ENCODE peak calls at places on chromosomes 6 and 20, in seven cellular contexts. U, Z, N, E, H, L and S are unnamed samples.

GRCh38 chr20:40294175-40294574 is 394.9 kb downstream of the MAFB start:
- DNase-seq in E (no peak), Z (no peak), L (no peak), H (no peak), N (no peak), U (no peak), S (no peak)

GRCh38 chr20:7741866-7742265 is 198.4 kb downstream of the HAO1 start:
- DNase-seq in H (no peak), E (no peak), Z (no peak), U (no peak), L (no peak), N (no peak), S (no peak)

GRCh38 chr6:113893866-113894265 is 36.7 kb downstream of the MARCKS start:
- DNase-seq in E (no peak), U (no peak), H (no peak), N (no peak), Z (no peak), L (no peak), S (no peak)

GRCh38 chr20:62288535-62289105 is 14.2 kb upstream of the ADRM1 start:
- DNase-seq in E (no peak), U (no peak), L (no peak), H (no peak), Z (no peak), N (no peak), S (no peak)

GRCh38 chr6:27471365-27472115 is 1.4 kb downstream of the ZNF184 start:
- DNase-seq in L (no peak), Z (no peak), E (no peak), H (no peak), U (no peak), N (no peak), S (no peak)

GRCh38 chr6:43847741-43848630 is 78.0 kb downstream of the VEGFA start:
- DNase-seq in L (no peak), U (no peak), Z (no peak), E (no peak), H (no peak), N (no peak), S (no peak)

GRCh38 chr6:159682265-159682664 is 10.8 kb downstream of the SOD2 start:
- DNase-seq in Z (no peak), N (no peak), U (no peak), H (no peak), L (no peak), E (no peak), S (no peak)

GRCh38 chr6:70700922-70701876 is 33.5 kb downstream of the SMAP1 start:
- DNase-seq in Z (no peak), N (no peak), H (no peak), U (no peak), E (no peak), L (no peak), S (no peak)

GRCh38 chr20:50191566-50192363 is 1.1 kb downstream of the CEBPB start:
- DNase-seq in L (no peak), H (peak; percentile 42), E (peak; percentile 69), N (no peak), U (no peak), Z (peak; percentile 85), S (peak; percentile 71)

GRCh38 chr6:30357678-30358339 is 12.9 kb downstream of the RPP21 start:
- DNase-seq in Z (peak; percentile 76), N (peak; percentile 79), E (peak; percentile 51), L (no peak), H (peak; percentile 60), U (peak; percentile 71), S (peak; percentile 70)

GRCh38 chr20:36591854-36592641 is 13.5 kb upstream of the RAB5IF start:
- DNase-seq in Z (peak; percentile 46), L (no peak), U (peak; percentile 22), N (no peak), E (peak; percentile 38), H (peak; percentile 73), S (no peak)

GRCh38 chr20:2042400-2042799 is 48.5 kb upstream of the PDYN start:
- DNase-seq in L (no peak), N (no peak), E (no peak), Z (no peak), U (no peak), H (no peak), S (no peak)

GRCh38 chr20:23289724-23290395 is 60.7 kb upstream of the NXT1 start:
- DNase-seq in Z (no peak), N (no peak), U (no peak), L (no peak), E (no peak), H (no peak), S (no peak)

GRCh38 chr6:141354191-141354950 is 778.4 kb upstream of the GJE1 start:
- DNase-seq in L (no peak), U (peak; percentile 3), H (no peak), E (no peak), N (peak; percentile 1), Z (no peak), S (no peak)

GRCh38 chr6:157754351-157754750 is 68.7 kb upstream of the SNX9 start:
- DNase-seq in E (no peak), L (no peak), U (no peak), H (no peak), N (no peak), Z (no peak), S (no peak)

GRCh38 chr20:8721098-8721497 is 347.8 kb upstream of the PLCB4 start:
- DNase-seq in N (no peak), H (peak; percentile 71), U (peak; percentile 18), Z (peak; percentile 42), L (peak; percentile 7), E (no peak), S (no peak)

GRCh38 chr6:4059115-4059777 is 19.7 kb downstream of the FAM217A start:
- DNase-seq in E (peak; percentile 50), Z (no peak), N (peak; percentile 9), H (peak; percentile 76), U (no peak), L (no peak), S (no peak)

GRCh38 chr6:80126657-80127350 is 20.3 kb downstream of the BCKDHB start:
- DNase-seq in H (no peak), N (no peak), L (no peak), E (no peak), Z (no peak), U (no peak), S (peak; percentile 5)
- TF ChIP-seq JUND in H (no peak), N (no peak), L (no peak), E (no peak), Z (no peak), U (no peak), S (no peak)

DNA sequence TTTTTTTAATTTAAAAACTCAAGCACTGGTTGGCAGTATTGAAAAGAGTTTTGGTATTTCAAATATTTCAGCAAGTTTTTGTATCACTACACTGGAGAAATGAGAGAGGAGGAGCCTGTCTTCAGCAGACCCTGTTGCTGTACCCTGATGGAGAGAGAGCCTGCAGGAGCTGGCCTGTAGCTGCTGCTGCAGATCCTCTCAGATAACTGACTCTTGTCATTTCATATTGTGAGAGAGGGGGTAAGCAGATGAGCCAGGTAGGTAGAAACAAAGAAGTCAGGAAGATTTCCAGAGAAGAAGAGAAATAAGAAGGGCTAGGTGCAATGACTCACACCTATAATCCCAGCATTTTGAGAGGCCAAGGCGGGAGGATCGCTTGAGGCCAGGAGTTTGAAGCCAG is 64.1 kb upstream of the TBC1D7 start:
- DNase-seq in H (no peak), U (no peak), E (no peak), L (no peak), Z (no peak), N (no peak), S (no peak)
- TF ChIP-seq JUND in H (no peak), U (no peak), E (no peak), L (no peak), Z (no peak), N (no peak), S (no peak)

DNA sequence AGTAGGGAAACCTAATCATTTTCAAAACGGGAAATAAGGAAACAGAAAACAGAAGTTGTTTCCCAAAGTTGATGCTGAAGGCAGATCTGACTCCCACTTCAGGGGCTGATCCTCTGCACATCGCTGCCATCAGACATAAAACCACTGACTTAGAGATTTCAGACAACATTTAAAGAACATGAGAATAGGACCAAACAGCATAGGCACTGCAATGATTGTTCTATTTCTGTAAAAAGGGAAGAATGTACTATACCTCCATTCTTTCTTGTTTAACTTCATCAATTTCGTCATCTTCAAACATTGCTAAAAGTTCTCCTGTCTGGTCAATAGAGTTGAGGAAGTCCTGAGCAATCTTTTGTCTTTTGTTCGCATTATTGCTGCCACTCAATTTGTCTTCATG is 324.7 kb upstream of the RUNX2 start:
- DNase-seq in N (no peak), Z (no peak), E (no peak), L (no peak), U (no peak), H (peak; percentile 28), S (no peak)
- TF ChIP-seq JUND in N (no peak), Z (no peak), E (no peak), L (no peak), U (no peak), H (no peak), S (no peak)

DNA sequence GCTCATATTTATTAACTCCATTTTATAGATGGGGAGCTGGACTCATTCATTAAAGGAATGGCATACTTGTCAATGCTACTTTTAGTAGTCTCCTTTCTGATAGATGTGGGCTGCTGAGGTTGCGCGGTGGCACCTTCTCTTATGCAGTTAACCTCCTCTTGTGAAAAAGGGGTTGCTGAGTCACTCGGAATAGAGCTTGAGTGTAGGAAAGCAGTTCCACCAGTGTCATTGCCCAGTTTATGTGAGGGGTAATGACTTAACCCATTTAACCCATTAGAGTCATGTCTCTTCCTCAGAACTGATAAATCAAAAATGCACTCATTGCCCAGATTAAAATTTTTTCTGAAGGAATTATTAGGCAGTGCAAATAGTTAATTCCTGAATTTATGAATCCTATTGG is 6.3 kb downstream of the MAPK14 start:
- DNase-seq in E (no peak), U (no peak), N (no peak), L (no peak), H (no peak), Z (no peak), S (no peak)
- TF ChIP-seq JUND in E (no peak), U (no peak), N (no peak), L (no peak), H (no peak), Z (no peak), S (no peak)

GRCh38 chr6:80468398-80468797 is 361.9 kb downstream of the BCKDHB start:
- DNase-seq in E (no peak), N (no peak), H (peak; percentile 86), L (no peak), U (no peak), Z (no peak), S (no peak)
- TF ChIP-seq JUND in E (no peak), N (no peak), H (no peak), L (no peak), U (no peak), Z (no peak), S (no peak)

GRCh38 chr6:42532038-42532669 is 31.7 kb upstream of the UBR2 start:
- DNase-seq in U (peak; percentile 79), L (no peak), H (peak; percentile 64), N (no peak), E (peak; percentile 77), Z (peak; percentile 70), S (peak; percentile 84)
- TF ChIP-seq JUND in U (no peak), L (no peak), H (no peak), N (no peak), E (no peak), Z (no peak), S (no peak)

GRCh38 chr20:45441746-45442145 is 25.8 kb downstream of the PIGT start:
- DNase-seq in N (no peak), U (no peak), Z (no peak), H (no peak), E (no peak), L (no peak), S (no peak)
- TF ChIP-seq JUND in N (no peak), U (no peak), Z (no peak), H (no peak), E (no peak), L (no peak), S (no peak)